ENCODE peak calls at places on chromosome 1, in nine cellular contexts. Z is endothelial cell of umbilical vein; V is activated T-cell treated with anti-CD3 and anti-CD28 coated beads, Interleukin-2, amount 50 U/mL, for 72 hours; E is HuH-7; A is NCI-H345; I is BE2C; R is NCI-H1105 treated with DMSO at 0.1 percent for 48 hours; X is NCI-H1092 treated with DMSO at 0.1 percent for 48 hours; G is pancreas. O is an unnamed sample.
A peak's percentile ranks its signal among the peaks of the same experiment; 100 is the strongest.

GRCh38 chr1:12275370-12275769 is 45.5 kb downstream of the VPS13D start:
- DNase-seq in Z (peak; percentile 20), V (peak; percentile 46), E (peak; percentile 31), A (no peak), I (peak; percentile 30), R (peak; percentile 2), X (peak; percentile 24), G (peak; percentile 67), O (peak; percentile 18)

GRCh38 chr1:15417365-15417934 is 7.8 kb downstream of the EFHD2 start:
- DNase-seq in Z (peak; percentile 78), V (peak; percentile 48), E (no peak), A (no peak), I (no peak), R (no peak), X (no peak), G (no peak), O (no peak)

GRCh38 chr1:6922096-6922931 is 137.1 kb downstream of the CAMTA1 start:
- DNase-seq in Z (peak; percentile 56), V (no peak), E (no peak), A (peak; percentile 67), I (peak; percentile 63), R (no peak), X (peak; percentile 91), G (no peak), O (no peak)

GRCh38 chr1:244002721-244003120 is 48.4 kb upstream of the ZBTB18 start:
- DNase-seq in Z (no peak), V (no peak), E (no peak), A (no peak), I (no peak), R (no peak), X (no peak), G (no peak), O (no peak)

GRCh38 chr1:151472852-151473731 is 13.8 kb upstream of the POGZ start:
- DNase-seq in Z (peak; percentile 52), V (peak; percentile 18), E (peak; percentile 64), A (peak; percentile 50), I (no peak), R (no peak), X (no peak), G (peak; percentile 70), O (peak; percentile 44)

GRCh38 chr1:56180806-56181205 is 398.6 kb downstream of the PLPP3 start:
- DNase-seq in Z (peak; percentile 69), V (no peak), E (no peak), A (no peak), I (no peak), R (no peak), X (no peak), G (no peak), O (no peak)

GRCh38 chr1:27428316-27429028 is 36.0 kb downstream of the GPR3 start:
- DNase-seq in Z (peak; percentile 87), V (no peak), E (no peak), A (no peak), I (peak; percentile 44), R (no peak), X (peak; percentile 80), G (no peak), O (no peak)

GRCh38 chr1:27382950-27383627 is at the start of gene CD164L2:
- DNase-seq in Z (no peak), V (peak; percentile 50), E (no peak), A (peak; percentile 49), I (no peak), R (no peak), X (no peak), G (peak; percentile 96), O (no peak)

GRCh38 chr1:203034422-203035110 is 8.3 kb downstream of the PPFIA4 start:
- DNase-seq in Z (no peak), V (no peak), E (no peak), A (no peak), I (no peak), R (no peak), X (no peak), G (no peak), O (no peak)

GRCh38 chr1:157878059-157878458 is 36.5 kb upstream of the CD5L start:
- DNase-seq in Z (peak; percentile 29), V (no peak), E (no peak), A (peak; percentile 1), I (no peak), R (peak; percentile 68), X (peak; percentile 4), G (no peak), O (no peak)

GRCh38 chr1:9437931-9438330 is 101.3 kb upstream of the SLC25A33 start:
- DNase-seq in Z (no peak), V (no peak), E (no peak), A (no peak), I (no peak), R (no peak), X (no peak), G (no peak), O (no peak)

O was measured in GM13977.